ENCODE peak calls at places on chromosomes 3 and 15, in five cellular contexts. One of them, this sample, is unnamed.
A peak's percentile ranks its signal among the peaks of the same experiment; 100 is the strongest.

GRCh38 chr3:45552031-45552772 is 42.3 kb upstream of the LIMD1 start:
- DNase-seq in small intestine: no peak
- DNase-seq in fibroblast of lung: no peak
- DNase-seq in Peyer's patch: no peak
- DNase-seq in GM23248: peak; percentile 35
- DNase-seq in this sample: no peak

GRCh38 chr15:61379005-61379404 is 149.9 kb upstream of the RORA start:
- DNase-seq in small intestine: no peak
- DNase-seq in fibroblast of lung: no peak
- DNase-seq in Peyer's patch: no peak
- DNase-seq in GM23248: no peak
- DNase-seq in this sample: no peak

GRCh38 chr3:86958534-86958933 is 32.4 kb downstream of the VGLL3 start:
- DNase-seq in small intestine: no peak
- DNase-seq in fibroblast of lung: peak; percentile 95
- DNase-seq in Peyer's patch: no peak
- DNase-seq in GM23248: peak; percentile 90
- DNase-seq in this sample: no peak

GRCh38 chr3:38102073-38102844 is 34.7 kb downstream of the ACAA1 start:
- DNase-seq in small intestine: no peak
- DNase-seq in fibroblast of lung: no peak
- DNase-seq in Peyer's patch: no peak
- DNase-seq in GM23248: no peak
- DNase-seq in this sample: no peak

GRCh38 chr15:85324202-85324601 is 56.2 kb upstream of the AKAP13 start:
- DNase-seq in small intestine: no peak
- DNase-seq in fibroblast of lung: peak; percentile 29
- DNase-seq in Peyer's patch: no peak
- DNase-seq in GM23248: no peak
- DNase-seq in this sample: no peak

GRCh38 chr3:122799322-122799721 is 4.5 kb downstream of the SLC49A4 start:
- DNase-seq in small intestine: no peak
- DNase-seq in fibroblast of lung: no peak
- DNase-seq in Peyer's patch: no peak
- DNase-seq in GM23248: no peak
- DNase-seq in this sample: no peak

GRCh38 chr3:31196881-31197364 is 302.5 kb upstream of the GADL1 start:
- DNase-seq in small intestine: no peak
- DNase-seq in fibroblast of lung: peak; percentile 79
- DNase-seq in Peyer's patch: no peak
- DNase-seq in GM23248: peak; percentile 90
- DNase-seq in this sample: no peak

GRCh38 chr3:113331187-113331586 is 110.1 kb downstream of the CFAP44 start:
- DNase-seq in small intestine: no peak
- DNase-seq in fibroblast of lung: no peak
- DNase-seq in Peyer's patch: no peak
- DNase-seq in GM23248: no peak
- DNase-seq in this sample: no peak

GRCh38 chr3:101861212-101861977 is 12.1 kb downstream of the NFKBIZ start:
- DNase-seq in small intestine: no peak
- DNase-seq in fibroblast of lung: no peak
- DNase-seq in Peyer's patch: no peak
- DNase-seq in GM23248: no peak
- DNase-seq in this sample: no peak

DNA sequence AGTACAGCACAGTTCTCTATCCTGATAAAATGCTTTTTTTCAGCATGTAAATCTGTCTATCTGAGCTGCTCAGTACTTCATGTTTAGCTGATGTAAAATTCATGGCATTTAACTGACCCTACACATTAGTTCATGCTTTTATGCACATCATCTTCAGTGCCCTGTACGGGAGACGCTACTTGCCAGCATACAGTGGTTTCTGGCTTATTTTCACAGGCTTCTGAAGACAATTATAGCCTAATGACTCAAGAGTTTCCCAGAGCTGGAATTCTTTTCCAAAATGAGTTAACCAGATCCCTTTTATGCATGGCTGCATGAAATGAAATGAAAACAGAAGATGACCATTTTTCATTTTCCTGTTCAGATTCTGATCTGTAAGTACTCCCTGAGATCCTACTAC is 1061.5 kb downstream of the ROBO2 start:
- DNase-seq in small intestine: no peak
- DNase-seq in fibroblast of lung: peak; percentile 96
- DNase-seq in Peyer's patch: no peak
- DNase-seq in GM23248: peak; percentile 41
- DNase-seq in this sample: no peak
- H3K27me3 ChIP-seq in small intestine: no peaks in the 10 kb centered on the region
- H3K27me3 ChIP-seq in fibroblast of lung: no peaks in the 10 kb centered on the region
- H3K27me3 ChIP-seq in Peyer's patch: no peaks in the 10 kb centered on the region
- H3K27me3 ChIP-seq in GM23248: no peaks in the 10 kb centered on the region
- H3K27me3 ChIP-seq in this sample: no peaks in the 10 kb centered on the region

DNA sequence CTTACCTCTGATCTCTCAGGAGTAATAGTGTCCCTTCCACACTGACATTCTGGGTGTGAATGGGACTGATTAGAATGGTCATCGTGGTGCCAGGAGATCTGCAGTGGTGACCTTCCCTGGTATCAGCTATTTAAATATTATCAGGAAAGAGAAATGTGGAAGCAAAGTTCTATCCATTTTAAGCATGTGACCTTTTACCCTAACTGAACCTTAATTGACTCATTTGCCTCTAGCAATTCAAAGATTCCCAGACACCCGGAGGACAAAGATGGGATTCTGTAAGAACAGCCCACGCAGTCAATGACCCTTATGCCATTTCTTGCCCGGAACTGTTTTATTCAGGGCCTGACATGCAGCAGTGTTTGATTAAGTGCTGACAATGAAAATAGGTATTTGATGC is 10.3 kb downstream of the LIPC start:
- DNase-seq in small intestine: peak; percentile 85
- DNase-seq in fibroblast of lung: no peak
- DNase-seq in Peyer's patch: peak; percentile 45
- DNase-seq in GM23248: peak; percentile 51
- DNase-seq in this sample: no peak
- H3K4me1 ChIP-seq in small intestine: peaks cover 18% of the 10 kb centered on the region
- H3K4me1 ChIP-seq in fibroblast of lung: peaks cover 30% of the 10 kb centered on the region
- H3K4me1 ChIP-seq in Peyer's patch: no peaks in the 10 kb centered on the region
- H3K4me1 ChIP-seq in GM23248: peaks cover 57% of the 10 kb centered on the region
- H3K4me1 ChIP-seq in this sample: peaks cover 16% of the 10 kb centered on the region

DNA sequence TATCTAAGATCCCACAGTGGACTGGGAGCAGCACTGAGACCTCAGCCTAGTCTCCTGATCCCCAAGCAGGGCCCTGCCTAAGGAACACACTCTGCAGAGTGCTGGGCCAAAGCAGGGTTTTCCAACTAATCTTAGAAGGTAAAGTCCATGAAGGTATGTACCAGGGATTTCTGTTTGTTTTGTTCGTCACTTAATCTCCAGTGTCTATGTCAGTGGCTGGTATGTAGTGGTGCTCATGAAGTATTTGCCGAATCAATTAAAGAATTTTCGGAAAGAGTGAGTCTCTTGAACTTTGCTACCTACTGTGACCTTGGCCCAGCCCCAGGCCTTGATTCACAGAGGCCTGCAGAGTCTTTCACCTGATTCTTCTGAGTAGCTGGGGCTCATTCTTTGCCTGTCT is 1.7 kb downstream of the DUOX1 start:
- DNase-seq in small intestine: peak; percentile 32
- DNase-seq in fibroblast of lung: no peak
- DNase-seq in Peyer's patch: no peak
- DNase-seq in GM23248: no peak
- DNase-seq in this sample: peak; percentile 71
- H3K27me3 ChIP-seq in small intestine: peaks cover 3% of the 10 kb centered on the region
- H3K27me3 ChIP-seq in fibroblast of lung: peaks cover 65% of the 10 kb centered on the region
- H3K27me3 ChIP-seq in Peyer's patch: peaks cover 22% of the 10 kb centered on the region
- H3K27me3 ChIP-seq in GM23248: peaks cover 15% of the 10 kb centered on the region
- H3K27me3 ChIP-seq in this sample: peaks cover 56% of the 10 kb centered on the region

GRCh38 chr15:41928100-41928499 is 34.2 kb upstream of the SPTBN5 start:
- DNase-seq in small intestine: no peak
- DNase-seq in fibroblast of lung: no peak
- DNase-seq in Peyer's patch: no peak
- DNase-seq in GM23248: no peak
- DNase-seq in this sample: peak; percentile 30

GRCh38 chr15:41927516-41927915 is 33.7 kb upstream of the SPTBN5 start:
- DNase-seq in small intestine: no peak
- DNase-seq in fibroblast of lung: no peak
- DNase-seq in Peyer's patch: no peak
- DNase-seq in GM23248: no peak
- DNase-seq in this sample: peak; percentile 1

GRCh38 chr15:41930867-41931222 is 37.0 kb upstream of the SPTBN5 start:
- DNase-seq in small intestine: no peak
- DNase-seq in fibroblast of lung: no peak
- DNase-seq in Peyer's patch: no peak
- DNase-seq in GM23248: no peak
- DNase-seq in this sample: no peak

GRCh38 chr15:41930221-41930866 is 36.5 kb upstream of the SPTBN5 start:
- DNase-seq in small intestine: peak; percentile 87
- DNase-seq in fibroblast of lung: peak; percentile 98
- DNase-seq in Peyer's patch: peak; percentile 86
- DNase-seq in GM23248: peak; percentile 97
- DNase-seq in this sample: peak; percentile 63

DNA sequence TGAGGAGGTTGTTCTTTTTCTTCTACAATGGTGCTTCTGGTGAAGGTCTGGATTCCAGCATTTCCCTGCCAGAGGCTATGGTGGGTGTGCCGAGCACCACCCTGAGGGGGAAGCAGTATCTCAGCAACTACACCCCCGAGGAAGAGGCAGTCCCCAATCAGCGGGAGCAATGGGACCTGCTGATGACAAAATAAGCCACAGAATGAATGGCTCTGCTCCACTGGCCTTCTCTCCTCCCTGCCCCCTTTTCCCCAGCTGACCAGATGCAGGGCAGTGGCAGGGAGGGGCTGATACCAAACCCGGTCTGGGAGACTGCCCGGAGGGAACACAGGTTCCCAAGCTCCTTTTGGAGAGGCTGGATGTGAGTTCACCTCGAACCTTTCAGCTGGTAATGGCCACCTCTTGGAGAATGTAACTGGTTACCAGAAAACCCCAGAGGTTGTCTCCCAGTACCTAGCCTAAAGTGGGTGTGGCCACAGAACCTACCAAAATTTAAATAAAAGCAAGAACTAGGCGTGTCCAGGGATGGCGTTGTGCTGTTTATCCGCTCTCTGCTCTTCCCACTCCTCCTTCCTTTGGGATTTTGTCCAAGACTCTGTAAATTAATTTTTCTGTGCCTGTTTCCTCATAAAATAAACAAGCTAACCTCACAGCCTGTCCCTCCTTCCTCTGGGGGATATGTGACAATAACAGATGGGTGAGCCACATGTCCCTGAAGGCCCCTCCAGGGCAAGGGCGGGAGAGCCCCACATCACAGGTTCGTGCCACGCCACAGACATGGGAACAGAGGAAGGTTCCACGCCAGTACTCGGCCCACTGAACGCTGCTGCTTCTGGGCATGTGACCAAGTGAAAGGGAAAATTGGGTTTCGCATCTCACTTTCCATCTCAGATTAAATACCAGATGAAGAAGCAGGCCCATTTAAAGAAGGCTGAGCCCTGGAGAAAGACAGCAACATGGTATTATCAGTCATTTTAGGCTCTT is 35.1 kb upstream of the SPTBN5 start:
- DNase-seq in small intestine: no peak
- DNase-seq in fibroblast of lung: no peak
- DNase-seq in Peyer's patch: peak; percentile 75
- DNase-seq in GM23248: no peak
- DNase-seq in this sample: peak; percentile 73
- H3K4me1 ChIP-seq in small intestine: peaks cover 3% of the 10 kb centered on the region
- H3K4me1 ChIP-seq in fibroblast of lung: peaks cover 27% of the 10 kb centered on the region
- H3K4me1 ChIP-seq in Peyer's patch: no peaks in the 10 kb centered on the region
- H3K4me1 ChIP-seq in GM23248: peaks cover 36% of the 10 kb centered on the region
- H3K4me1 ChIP-seq in this sample: peaks cover 79% of the 10 kb centered on the region

GRCh38 chr3:50185230-50185629 is 6.2 kb upstream of the GNAT1 start:
- DNase-seq in small intestine: no peak
- DNase-seq in fibroblast of lung: no peak
- DNase-seq in Peyer's patch: no peak
- DNase-seq in GM23248: no peak
- DNase-seq in this sample: no peak
- H3K27me3 ChIP-seq in small intestine: no peaks in the 10 kb centered on the region
- H3K27me3 ChIP-seq in fibroblast of lung: no peaks in the 10 kb centered on the region
- H3K27me3 ChIP-seq in Peyer's patch: no peaks in the 10 kb centered on the region
- H3K27me3 ChIP-seq in GM23248: no peaks in the 10 kb centered on the region
- H3K27me3 ChIP-seq in this sample: no peaks in the 10 kb centered on the region

GRCh38 chr3:71250026-71250425 is 333.5 kb downstream of the FOXP1 start:
- DNase-seq in small intestine: no peak
- DNase-seq in fibroblast of lung: no peak
- DNase-seq in Peyer's patch: no peak
- DNase-seq in GM23248: no peak
- DNase-seq in this sample: no peak
- H3K4me1 ChIP-seq in small intestine: peaks cover 3% of the 10 kb centered on the region
- H3K4me1 ChIP-seq in fibroblast of lung: peaks cover 5% of the 10 kb centered on the region
- H3K4me1 ChIP-seq in Peyer's patch: no peaks in the 10 kb centered on the region
- H3K4me1 ChIP-seq in GM23248: peaks cover 38% of the 10 kb centered on the region
- H3K4me1 ChIP-seq in this sample: peaks cover 15% of the 10 kb centered on the region